ENCODE peak calls at places on chromosomes 1 and 21, in nine cellular contexts. Y, L, O, P, E, I, T, G and W are unnamed samples.

GRCh38 chr1:37752583-37753471 is 12.1 kb downstream of the EPHA10 start:
- DNase-seq in Y (peak), L (peak), O (peak), P (peak), E (peak), I (peak), T (no peak), G (peak), W (peak)

GRCh38 chr1:109885589-109885988 is 25.1 kb upstream of the CSF1 start:
- DNase-seq in Y (no peak), L (no peak), O (no peak), P (no peak), E (no peak), I (no peak), T (no peak), G (no peak), W (no peak)

GRCh38 chr21:45164124-45164511 is 89.7 kb downstream of the ADARB1 start:
- DNase-seq in Y (no peak), L (no peak), O (no peak), P (no peak), E (peak), I (no peak), T (no peak), G (peak), W (no peak)

GRCh38 chr1:3902111-3902511 is 2.0 kb upstream of the C1orf174 start:
- DNase-seq in Y (no peak), L (no peak), O (no peak), P (no peak), E (no peak), I (no peak), T (no peak), G (no peak), W (no peak)

GRCh38 chr1:215710340-215710971 is 143.4 kb downstream of the KCTD3 start:
- DNase-seq in Y (peak), L (peak), O (peak), P (peak), E (peak), I (peak), T (peak), G (peak), W (peak)

GRCh38 chr1:7478142-7478796 is 292.8 kb upstream of the VAMP3 start:
- DNase-seq in Y (no peak), L (no peak), O (no peak), P (no peak), E (no peak), I (no peak), T (no peak), G (no peak), W (no peak)

GRCh38 chr1:244778356-244778755 is 57.1 kb upstream of the COX20 start:
- DNase-seq in Y (peak), L (no peak), O (peak), P (no peak), E (peak), I (no peak), T (peak), G (peak), W (no peak)

GRCh38 chr1:117095237-117095636 is 26.3 kb downstream of the TRIM45 start:
- DNase-seq in Y (no peak), L (no peak), O (no peak), P (no peak), E (peak), I (no peak), T (no peak), G (peak), W (no peak)

GRCh38 chr1:46041551-46041950 is 90.9 kb downstream of the PIK3R3 start:
- DNase-seq in Y (no peak), L (no peak), O (no peak), P (no peak), E (no peak), I (no peak), T (no peak), G (no peak), W (no peak)

GRCh38 chr1:224433041-224433670 is 1.4 kb downstream of the WDR26 start:
- DNase-seq in Y (no peak), L (peak), O (peak), P (peak), E (peak), I (peak), T (no peak), G (peak), W (no peak)

GRCh38 chr21:28832013-28832714 is 160.5 kb downstream of the LTN1 start:
- DNase-seq in Y (no peak), L (no peak), O (peak), P (no peak), E (peak), I (no peak), T (peak), G (peak), W (no peak)

GRCh38 chr1:34427170-34427569 is 250.5 kb downstream of the C1orf94 start:
- DNase-seq in Y (no peak), L (no peak), O (no peak), P (no peak), E (no peak), I (no peak), T (no peak), G (no peak), W (no peak)

GRCh38 chr1:3345792-3346191 is 108.7 kb upstream of the ARHGEF16 start:
- DNase-seq in Y (no peak), L (no peak), O (no peak), P (no peak), E (no peak), I (no peak), T (no peak), G (no peak), W (no peak)

GRCh38 chr1:9211291-9211811 is 23.2 kb upstream of the H6PD start:
- DNase-seq in Y (no peak), L (no peak), O (peak), P (no peak), E (peak), I (no peak), T (no peak), G (peak), W (no peak)

GRCh38 chr1:94925561-94926364 is 1.1 kb downstream of the CNN3 start:
- DNase-seq in Y (peak), L (peak), O (peak), P (peak), E (peak), I (peak), T (peak), G (peak), W (peak)

GRCh38 chr1:246875041-246876026 is 56.4 kb downstream of the AHCTF1 start:
- DNase-seq in Y (no peak), L (no peak), O (peak), P (no peak), E (peak), I (no peak), T (peak), G (peak), W (no peak)

GRCh38 chr1:34740161-34740875 is 14.5 kb upstream of the GJB5 start:
- DNase-seq in Y (no peak), L (no peak), O (peak), P (no peak), E (peak), I (no peak), T (no peak), G (peak), W (no peak)

GRCh38 chr1:41479808-41480160 is 4.7 kb downstream of the EDN2 start:
- DNase-seq in Y (no peak), L (no peak), O (no peak), P (no peak), E (no peak), I (no peak), T (no peak), G (no peak), W (no peak)

GRCh38 chr1:12469990-12470389 is 148.0 kb downstream of the DHRS3 start:
- DNase-seq in Y (no peak), L (no peak), O (no peak), P (no peak), E (no peak), I (no peak), T (no peak), G (no peak), W (no peak)

GRCh38 chr1:56754713-56755505 is 64.3 kb downstream of the FYB2 start:
- DNase-seq in Y (no peak), L (no peak), O (no peak), P (no peak), E (no peak), I (no peak), T (no peak), G (no peak), W (no peak)

GRCh38 chr1:6955357-6956154 is 170.3 kb downstream of the CAMTA1 start:
- DNase-seq in Y (no peak), L (no peak), O (no peak), P (no peak), E (no peak), I (no peak), T (no peak), G (no peak), W (no peak)

GRCh38 chr1:159163609-159164008 is 7.8 kb upstream of the CADM3 start:
- DNase-seq in Y (no peak), L (no peak), O (no peak), P (no peak), E (no peak), I (no peak), T (no peak), G (no peak), W (no peak)

GRCh38 chr1:159161719-159162026 is 9.7 kb upstream of the CADM3 start:
- DNase-seq in Y (no peak), L (no peak), O (no peak), P (no peak), E (no peak), I (no peak), T (no peak), G (no peak), W (no peak)

GRCh38 chr1:159162511-159163265 is 8.7 kb upstream of the CADM3 start:
- DNase-seq in Y (no peak), L (no peak), O (no peak), P (no peak), E (no peak), I (no peak), T (peak), G (no peak), W (no peak)

DNA sequence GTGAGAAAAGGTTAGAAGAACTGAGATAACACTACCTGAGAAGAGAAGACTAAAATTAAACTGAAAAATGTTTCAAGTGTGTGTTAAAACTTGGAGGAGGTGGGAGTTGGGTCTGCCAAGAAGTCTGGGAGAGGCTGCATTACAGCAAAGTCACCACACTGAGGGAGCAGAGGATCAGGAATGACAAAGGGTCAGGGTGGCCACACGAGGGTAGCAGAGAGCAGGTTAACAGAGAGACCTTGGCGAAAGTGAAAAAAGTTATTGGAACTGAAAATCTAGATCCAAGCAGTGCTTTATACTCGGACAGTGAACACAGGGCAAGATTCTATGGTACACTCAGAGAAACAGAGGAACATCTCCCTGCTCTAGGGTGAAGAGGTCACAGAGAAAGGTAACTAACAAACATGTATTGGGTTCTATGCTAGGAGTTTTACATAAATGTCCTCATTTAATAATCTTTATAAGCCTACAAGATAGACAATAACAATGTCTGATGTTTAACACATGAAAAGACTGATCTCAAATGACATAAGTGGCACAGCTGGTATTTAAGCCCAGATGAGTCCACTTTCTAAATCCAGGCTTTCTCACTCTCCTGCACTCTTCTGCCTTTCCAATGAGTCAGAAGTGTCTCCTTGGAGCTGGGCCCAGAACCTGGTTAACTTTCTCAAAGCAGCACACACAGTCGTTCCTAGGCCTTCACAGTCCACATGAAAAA is 10.3 kb upstream of the CADM3 start:
- DNase-seq in Y (peak), L (peak), O (peak), P (peak), E (peak), I (peak), T (peak), G (peak), W (peak)
- TF ChIP-seq CTCF in Y (peak), L (peak), O (no peak), P (peak), E (peak), I (peak), T (peak), G (peak), W (peak)

DNA sequence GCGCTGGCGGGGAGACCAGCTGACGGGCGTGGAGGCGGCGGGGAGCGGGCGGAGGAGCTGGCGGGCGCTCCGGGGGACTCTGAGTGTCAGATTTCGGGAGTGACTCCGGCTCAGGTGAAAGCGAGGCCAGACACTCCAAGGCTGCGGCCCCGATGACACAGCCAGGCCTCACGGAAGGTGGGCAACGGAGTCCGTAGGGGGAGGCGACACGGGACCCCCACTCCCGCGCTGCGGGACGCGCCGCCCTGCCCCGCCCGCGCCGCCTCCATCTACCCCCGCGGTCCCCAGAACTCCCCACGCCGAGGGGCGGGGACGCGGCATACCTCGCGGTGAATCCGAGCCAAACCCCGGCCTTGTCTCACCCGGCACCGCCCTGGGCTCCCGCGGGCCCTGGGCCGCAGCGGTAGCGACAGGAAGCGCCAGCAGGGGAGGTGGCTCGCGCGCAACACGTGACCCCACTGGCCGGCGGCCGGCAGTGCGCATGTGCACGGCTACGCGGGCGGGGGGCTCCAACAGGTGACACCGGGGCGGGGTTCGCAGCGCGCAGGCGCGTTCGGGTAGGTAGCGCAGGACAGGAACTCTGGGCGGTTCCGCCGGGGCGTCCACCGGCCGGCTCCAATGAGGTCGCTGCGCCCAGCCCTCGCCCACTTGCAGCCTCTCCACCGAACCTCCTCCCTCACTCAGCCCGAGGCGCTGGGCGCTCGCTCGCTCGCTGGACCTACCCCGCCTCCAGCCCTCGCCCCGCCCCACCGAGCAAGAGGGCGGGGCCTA is at the start of gene CC2D1B:
- DNase-seq in Y (peak), L (peak), O (peak), P (peak), E (peak), I (peak), T (peak), G (peak), W (peak)
- TF ChIP-seq CTCF in Y (no peak), L (peak), O (no peak), P (no peak), E (no peak), I (no peak), T (no peak), G (no peak), W (no peak)

GRCh38 chr1:200894712-200895447 is at the start of gene INAVA:
- DNase-seq in Y (no peak), L (peak), O (no peak), P (no peak), E (no peak), I (no peak), T (peak), G (no peak), W (no peak)
- TF ChIP-seq CTCF in Y (no peak), L (no peak), O (no peak), P (no peak), E (no peak), I (no peak), T (no peak), G (no peak), W (no peak)

GRCh38 chr1:190320952-190321351 is 156.7 kb downstream of the BRINP3 start:
- DNase-seq in Y (no peak), L (no peak), O (peak), P (no peak), E (peak), I (peak), T (peak), G (peak), W (no peak)
- TF ChIP-seq CTCF in Y (peak), L (no peak), O (peak), P (no peak), E (no peak), I (no peak), T (no peak), G (peak), W (no peak)

DNA sequence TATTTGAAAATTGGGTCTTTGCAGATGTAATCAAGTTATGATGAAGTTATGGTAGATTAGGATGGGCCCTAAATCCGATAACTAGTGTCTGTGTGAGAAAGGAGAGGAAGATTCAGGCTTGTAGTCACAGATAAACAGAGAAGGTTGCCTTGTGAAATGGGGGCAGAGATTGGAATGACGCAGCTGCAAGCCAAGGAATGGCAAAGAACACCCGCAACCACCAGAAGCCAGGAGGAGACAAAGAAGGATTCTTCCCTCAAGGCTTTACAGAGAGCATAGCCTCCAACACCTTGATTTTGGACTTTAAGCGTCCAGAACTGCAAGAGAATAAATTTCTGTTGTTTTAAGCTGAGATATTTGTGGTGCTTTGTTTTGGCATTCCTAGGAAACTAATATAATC is 35.4 kb upstream of the COL24A1 start:
- DNase-seq in Y (no peak), L (no peak), O (no peak), P (no peak), E (peak), I (no peak), T (no peak), G (peak), W (no peak)
- TF ChIP-seq CTCF in Y (no peak), L (no peak), O (no peak), P (no peak), E (no peak), I (no peak), T (no peak), G (no peak), W (no peak)

GRCh38 chr1:62356257-62356835 is 37.1 kb upstream of the KANK4 start:
- DNase-seq in Y (peak), L (no peak), O (peak), P (no peak), E (peak), I (no peak), T (peak), G (peak), W (no peak)

GRCh38 chr1:62355095-62355494 is 35.9 kb upstream of the KANK4 start:
- DNase-seq in Y (no peak), L (no peak), O (no peak), P (no peak), E (peak), I (no peak), T (no peak), G (peak), W (no peak)

GRCh38 chr1:62357916-62358315 is 38.7 kb upstream of the KANK4 start:
- DNase-seq in Y (no peak), L (no peak), O (no peak), P (no peak), E (no peak), I (no peak), T (no peak), G (no peak), W (no peak)

GRCh38 chr1:62352387-62352786 is 33.2 kb upstream of the KANK4 start:
- DNase-seq in Y (no peak), L (no peak), O (no peak), P (no peak), E (no peak), I (no peak), T (no peak), G (no peak), W (no peak)

DNA sequence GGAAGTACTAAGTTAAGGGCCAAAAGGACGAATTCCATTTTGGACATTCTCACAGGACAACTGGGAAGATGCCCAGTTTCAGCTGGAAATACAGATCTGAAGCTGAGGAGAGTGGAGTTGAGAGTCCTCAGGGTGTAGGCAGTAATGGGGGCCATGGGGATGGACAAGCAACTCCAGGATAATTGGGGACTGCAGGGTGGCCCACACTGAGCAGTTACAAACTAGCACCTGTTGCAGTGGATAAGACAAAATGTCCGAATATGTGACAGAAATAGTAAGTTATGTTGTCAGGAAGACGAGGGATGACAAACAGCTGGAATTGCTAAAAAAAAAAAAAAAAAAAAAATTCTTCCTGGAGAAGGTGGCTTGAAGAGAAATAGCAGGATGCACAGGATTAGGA is 34.6 kb upstream of the KANK4 start:
- DNase-seq in Y (no peak), L (no peak), O (no peak), P (no peak), E (no peak), I (no peak), T (no peak), G (no peak), W (no peak)
- TF ChIP-seq CTCF in Y (no peak), L (no peak), O (no peak), P (no peak), E (no peak), I (no peak), T (no peak), G (no peak), W (no peak)